ENCODE peak calls at places on chromosomes 7 and 10, in nine cellular contexts. One of them, this sample, is unnamed.

GRCh38 chr7:147539685-147540084 is 1050.9 kb upstream of the C7orf33 start:
- DNase-seq in AG09319: no peak
- DNase-seq in GM19239: no peak
- DNase-seq in HEK293T: no peak
- DNase-seq in thyroid gland: no peak
- DNase-seq in mesenchymal stem cell: no peak
- DNase-seq in upper lobe of right lung: no peak
- DNase-seq in nephron progenitor cell: no peak
- DNase-seq in stimulated activated CD8-positive, alpha-beta memory T cell treated with anti-CD3 and anti-CD28 coated beads, Interleukin-4, amount 100 ng/mL, for 1 hour: no peak
- DNase-seq in this sample: no peak

GRCh38 chr7:39536926-39537325 is 29.3 kb upstream of the YAE1 start:
- DNase-seq in AG09319: no peak
- DNase-seq in GM19239: no peak
- DNase-seq in HEK293T: no peak
- DNase-seq in thyroid gland: no peak
- DNase-seq in mesenchymal stem cell: no peak
- DNase-seq in upper lobe of right lung: no peak
- DNase-seq in nephron progenitor cell: no peak
- DNase-seq in stimulated activated CD8-positive, alpha-beta memory T cell treated with anti-CD3 and anti-CD28 coated beads, Interleukin-4, amount 100 ng/mL, for 1 hour: no peak
- DNase-seq in this sample: no peak

GRCh38 chr10:30581779-30582380 is 47.7 kb downstream of the LYZL2 start:
- DNase-seq in AG09319: peak; percentile 24
- DNase-seq in GM19239: no peak
- DNase-seq in HEK293T: peak; percentile 46
- DNase-seq in thyroid gland: peak; percentile 31
- DNase-seq in mesenchymal stem cell: peak; percentile 47
- DNase-seq in upper lobe of right lung: no peak
- DNase-seq in nephron progenitor cell: peak; percentile 39
- DNase-seq in stimulated activated CD8-positive, alpha-beta memory T cell treated with anti-CD3 and anti-CD28 coated beads, Interleukin-4, amount 100 ng/mL, for 1 hour: no peak
- DNase-seq in this sample: peak; percentile 45

GRCh38 chr7:91579837-91580236 is 300.7 kb downstream of the MTERF1 start:
- DNase-seq in AG09319: no peak
- DNase-seq in GM19239: no peak
- DNase-seq in HEK293T: no peak
- DNase-seq in thyroid gland: no peak
- DNase-seq in mesenchymal stem cell: no peak
- DNase-seq in upper lobe of right lung: no peak
- DNase-seq in nephron progenitor cell: no peak
- DNase-seq in stimulated activated CD8-positive, alpha-beta memory T cell treated with anti-CD3 and anti-CD28 coated beads, Interleukin-4, amount 100 ng/mL, for 1 hour: no peak
- DNase-seq in this sample: no peak

GRCh38 chr7:106538638-106539037 is 122.3 kb downstream of the CCDC71L start:
- DNase-seq in AG09319: no peak
- DNase-seq in GM19239: no peak
- DNase-seq in HEK293T: no peak
- DNase-seq in thyroid gland: no peak
- DNase-seq in mesenchymal stem cell: no peak
- DNase-seq in upper lobe of right lung: no peak
- DNase-seq in nephron progenitor cell: no peak
- DNase-seq in stimulated activated CD8-positive, alpha-beta memory T cell treated with anti-CD3 and anti-CD28 coated beads, Interleukin-4, amount 100 ng/mL, for 1 hour: no peak
- DNase-seq in this sample: peak; percentile 99

GRCh38 chr7:82810558-82811259 is 352.0 kb downstream of the PCLO start:
- DNase-seq in AG09319: peak; percentile 72
- DNase-seq in GM19239: no peak
- DNase-seq in HEK293T: peak; percentile 31
- DNase-seq in thyroid gland: peak; percentile 17
- DNase-seq in mesenchymal stem cell: peak; percentile 69
- DNase-seq in upper lobe of right lung: no peak
- DNase-seq in nephron progenitor cell: peak; percentile 20
- DNase-seq in stimulated activated CD8-positive, alpha-beta memory T cell treated with anti-CD3 and anti-CD28 coated beads, Interleukin-4, amount 100 ng/mL, for 1 hour: no peak
- DNase-seq in this sample: peak; percentile 68

GRCh38 chr7:2019693-2020511 is 212.8 kb downstream of the MAD1L1 start:
- DNase-seq in AG09319: peak; percentile 73
- DNase-seq in GM19239: peak; percentile 60
- DNase-seq in HEK293T: no peak
- DNase-seq in thyroid gland: peak; percentile 9
- DNase-seq in mesenchymal stem cell: peak; percentile 77
- DNase-seq in upper lobe of right lung: peak; percentile 89
- DNase-seq in nephron progenitor cell: no peak
- DNase-seq in stimulated activated CD8-positive, alpha-beta memory T cell treated with anti-CD3 and anti-CD28 coated beads, Interleukin-4, amount 100 ng/mL, for 1 hour: no peak
- DNase-seq in this sample: no peak

GRCh38 chr7:8147760-8148463 is 114.1 kb downstream of the ICA1 start:
- DNase-seq in AG09319: no peak
- DNase-seq in GM19239: no peak
- DNase-seq in HEK293T: no peak
- DNase-seq in thyroid gland: no peak
- DNase-seq in mesenchymal stem cell: no peak
- DNase-seq in upper lobe of right lung: no peak
- DNase-seq in nephron progenitor cell: no peak
- DNase-seq in stimulated activated CD8-positive, alpha-beta memory T cell treated with anti-CD3 and anti-CD28 coated beads, Interleukin-4, amount 100 ng/mL, for 1 hour: no peak
- DNase-seq in this sample: peak; percentile 61

GRCh38 chr7:100897111-100897608 is 1.5 kb upstream of the ACHE start:
- DNase-seq in AG09319: no peak
- DNase-seq in GM19239: peak; percentile 66
- DNase-seq in HEK293T: peak; percentile 63
- DNase-seq in thyroid gland: peak; percentile 36
- DNase-seq in mesenchymal stem cell: no peak
- DNase-seq in upper lobe of right lung: peak; percentile 79
- DNase-seq in nephron progenitor cell: peak; percentile 79
- DNase-seq in stimulated activated CD8-positive, alpha-beta memory T cell treated with anti-CD3 and anti-CD28 coated beads, Interleukin-4, amount 100 ng/mL, for 1 hour: peak; percentile 44
- DNase-seq in this sample: no peak

GRCh38 chr10:99583702-99584101 is 36.5 kb downstream of the SLC25A28 start:
- DNase-seq in AG09319: no peak
- DNase-seq in GM19239: no peak
- DNase-seq in HEK293T: no peak
- DNase-seq in thyroid gland: no peak
- DNase-seq in mesenchymal stem cell: no peak
- DNase-seq in upper lobe of right lung: no peak
- DNase-seq in nephron progenitor cell: no peak
- DNase-seq in stimulated activated CD8-positive, alpha-beta memory T cell treated with anti-CD3 and anti-CD28 coated beads, Interleukin-4, amount 100 ng/mL, for 1 hour: no peak
- DNase-seq in this sample: no peak